ENCODE peak calls at places on chromosomes 13 and 19, in nine cellular contexts. One of them, this sample, is unnamed.

GRCh38 chr13:26591672-26592071 is 34.2 kb downstream of the WASF3 start:
- DNase-seq in fibroblast of lung: no peak
- DNase-seq in GM12864: no peak
- DNase-seq in fibroblast of the aortic adventitia: no peak
- DNase-seq in IMR-90: no peak
- DNase-seq in ovary: no peak
- DNase-seq in prostate gland: no peak
- DNase-seq in gastrocnemius medialis: no peak
- DNase-seq in BE2C: no peak
- DNase-seq in this sample: no peak

GRCh38 chr19:19911150-19911549 is 10.4 kb downstream of the ZNF93 start:
- DNase-seq in fibroblast of lung: no peak
- DNase-seq in GM12864: no peak
- DNase-seq in fibroblast of the aortic adventitia: no peak
- DNase-seq in IMR-90: peak; percentile 26
- DNase-seq in ovary: no peak
- DNase-seq in prostate gland: no peak
- DNase-seq in gastrocnemius medialis: no peak
- DNase-seq in BE2C: no peak
- DNase-seq in this sample: no peak

GRCh38 chr13:97493471-97493870 is 59.5 kb downstream of the RAP2A start:
- DNase-seq in fibroblast of lung: peak; percentile 69
- DNase-seq in GM12864: no peak
- DNase-seq in fibroblast of the aortic adventitia: no peak
- DNase-seq in IMR-90: no peak
- DNase-seq in ovary: no peak
- DNase-seq in prostate gland: no peak
- DNase-seq in gastrocnemius medialis: no peak
- DNase-seq in BE2C: no peak
- DNase-seq in this sample: no peak

GRCh38 chr19:31285744-31286143 is 63.5 kb downstream of the TSHZ3 start:
- DNase-seq in fibroblast of lung: peak; percentile 62
- DNase-seq in GM12864: no peak
- DNase-seq in fibroblast of the aortic adventitia: peak; percentile 53
- DNase-seq in IMR-90: peak; percentile 64
- DNase-seq in ovary: peak; percentile 61
- DNase-seq in prostate gland: no peak
- DNase-seq in gastrocnemius medialis: no peak
- DNase-seq in BE2C: no peak
- DNase-seq in this sample: no peak

GRCh38 chr19:19513671-19514070 is 1.7 kb downstream of the TSSK6 start:
- DNase-seq in fibroblast of lung: no peak
- DNase-seq in GM12864: no peak
- DNase-seq in fibroblast of the aortic adventitia: no peak
- DNase-seq in IMR-90: no peak
- DNase-seq in ovary: no peak
- DNase-seq in prostate gland: no peak
- DNase-seq in gastrocnemius medialis: no peak
- DNase-seq in BE2C: no peak
- DNase-seq in this sample: no peak

GRCh38 chr19:29535432-29535831 is 9.6 kb downstream of the VSTM2B start:
- DNase-seq in fibroblast of lung: no peak
- DNase-seq in GM12864: no peak
- DNase-seq in fibroblast of the aortic adventitia: no peak
- DNase-seq in IMR-90: no peak
- DNase-seq in ovary: no peak
- DNase-seq in prostate gland: no peak
- DNase-seq in gastrocnemius medialis: no peak
- DNase-seq in BE2C: no peak
- DNase-seq in this sample: no peak

GRCh38 chr13:51682691-51683090 is 98.4 kb downstream of the WDFY2 start:
- DNase-seq in fibroblast of lung: no peak
- DNase-seq in GM12864: no peak
- DNase-seq in fibroblast of the aortic adventitia: peak; percentile 25
- DNase-seq in IMR-90: peak; percentile 27
- DNase-seq in ovary: no peak
- DNase-seq in prostate gland: no peak
- DNase-seq in gastrocnemius medialis: no peak
- DNase-seq in BE2C: no peak
- DNase-seq in this sample: no peak

GRCh38 chr19:29550896-29551295 is 25.1 kb downstream of the VSTM2B start:
- DNase-seq in fibroblast of lung: no peak
- DNase-seq in GM12864: no peak
- DNase-seq in fibroblast of the aortic adventitia: no peak
- DNase-seq in IMR-90: no peak
- DNase-seq in ovary: no peak
- DNase-seq in prostate gland: no peak
- DNase-seq in gastrocnemius medialis: no peak
- DNase-seq in BE2C: no peak
- DNase-seq in this sample: no peak

GRCh38 chr13:95564948-95565347 is 12.4 kb downstream of the CLDN10 start:
- DNase-seq in fibroblast of lung: peak; percentile 57
- DNase-seq in GM12864: no peak
- DNase-seq in fibroblast of the aortic adventitia: peak; percentile 91
- DNase-seq in IMR-90: peak; percentile 34
- DNase-seq in ovary: no peak
- DNase-seq in prostate gland: no peak
- DNase-seq in gastrocnemius medialis: no peak
- DNase-seq in BE2C: no peak
- DNase-seq in this sample: no peak

GRCh38 chr19:4288091-4288777 is 9.2 kb downstream of the SHD start:
- DNase-seq in fibroblast of lung: no peak
- DNase-seq in GM12864: no peak
- DNase-seq in fibroblast of the aortic adventitia: no peak
- DNase-seq in IMR-90: no peak
- DNase-seq in ovary: no peak
- DNase-seq in prostate gland: no peak
- DNase-seq in gastrocnemius medialis: no peak
- DNase-seq in BE2C: no peak
- DNase-seq in this sample: no peak

GRCh38 chr13:95512957-95513356 is 39.6 kb upstream of the CLDN10 start:
- DNase-seq in fibroblast of lung: no peak
- DNase-seq in GM12864: no peak
- DNase-seq in fibroblast of the aortic adventitia: no peak
- DNase-seq in IMR-90: no peak
- DNase-seq in ovary: no peak
- DNase-seq in prostate gland: no peak
- DNase-seq in gastrocnemius medialis: no peak
- DNase-seq in BE2C: no peak
- DNase-seq in this sample: peak; percentile 56

GRCh38 chr13:114067381-114067885 is 65.0 kb downstream of the RASA3 start:
- DNase-seq in fibroblast of lung: peak; percentile 55
- DNase-seq in GM12864: peak; percentile 95
- DNase-seq in fibroblast of the aortic adventitia: peak; percentile 73
- DNase-seq in IMR-90: peak; percentile 68
- DNase-seq in ovary: no peak
- DNase-seq in prostate gland: no peak
- DNase-seq in gastrocnemius medialis: no peak
- DNase-seq in BE2C: no peak
- DNase-seq in this sample: no peak

GRCh38 chr19:39568604-39569003 is 28.6 kb upstream of the EID2 start:
- DNase-seq in fibroblast of lung: no peak
- DNase-seq in GM12864: no peak
- DNase-seq in fibroblast of the aortic adventitia: no peak
- DNase-seq in IMR-90: no peak
- DNase-seq in ovary: no peak
- DNase-seq in prostate gland: no peak
- DNase-seq in gastrocnemius medialis: no peak
- DNase-seq in BE2C: no peak
- DNase-seq in this sample: no peak

GRCh38 chr19:15252398-15253018 is 20.3 kb upstream of the EPHX3 start:
- DNase-seq in fibroblast of lung: peak; percentile 55
- DNase-seq in GM12864: no peak
- DNase-seq in fibroblast of the aortic adventitia: peak; percentile 46
- DNase-seq in IMR-90: peak; percentile 45
- DNase-seq in ovary: no peak
- DNase-seq in prostate gland: no peak
- DNase-seq in gastrocnemius medialis: no peak
- DNase-seq in BE2C: no peak
- DNase-seq in this sample: no peak

GRCh38 chr19:2546128-2547032 is 70.5 kb downstream of the GADD45B start:
- DNase-seq in fibroblast of lung: peak; percentile 38
- DNase-seq in GM12864: no peak
- DNase-seq in fibroblast of the aortic adventitia: no peak
- DNase-seq in IMR-90: no peak
- DNase-seq in ovary: peak; percentile 61
- DNase-seq in prostate gland: peak; percentile 45
- DNase-seq in gastrocnemius medialis: peak; percentile 78
- DNase-seq in BE2C: no peak
- DNase-seq in this sample: no peak

GRCh38 chr19:16831531-16831930 is 2.3 kb downstream of the SIN3B start:
- DNase-seq in fibroblast of lung: no peak
- DNase-seq in GM12864: no peak
- DNase-seq in fibroblast of the aortic adventitia: no peak
- DNase-seq in IMR-90: no peak
- DNase-seq in ovary: no peak
- DNase-seq in prostate gland: no peak
- DNase-seq in gastrocnemius medialis: no peak
- DNase-seq in BE2C: no peak
- DNase-seq in this sample: no peak

GRCh38 chr13:72390909-72391308 is 336.5 kb downstream of the MZT1 start:
- DNase-seq in fibroblast of lung: no peak
- DNase-seq in GM12864: no peak
- DNase-seq in fibroblast of the aortic adventitia: no peak
- DNase-seq in IMR-90: no peak
- DNase-seq in ovary: no peak
- DNase-seq in prostate gland: no peak
- DNase-seq in gastrocnemius medialis: no peak
- DNase-seq in BE2C: no peak
- DNase-seq in this sample: no peak

GRCh38 chr19:7605490-7606222 is 10.0 kb downstream of the CAMSAP3 start:
- DNase-seq in fibroblast of lung: no peak
- DNase-seq in GM12864: peak; percentile 26
- DNase-seq in fibroblast of the aortic adventitia: no peak
- DNase-seq in IMR-90: no peak
- DNase-seq in ovary: no peak
- DNase-seq in prostate gland: no peak
- DNase-seq in gastrocnemius medialis: no peak
- DNase-seq in BE2C: peak; percentile 93
- DNase-seq in this sample: no peak

GRCh38 chr19:56917998-56918397 is 77.5 kb upstream of the PEG3 start:
- DNase-seq in fibroblast of lung: no peak
- DNase-seq in GM12864: no peak
- DNase-seq in fibroblast of the aortic adventitia: no peak
- DNase-seq in IMR-90: no peak
- DNase-seq in ovary: no peak
- DNase-seq in prostate gland: no peak
- DNase-seq in gastrocnemius medialis: no peak
- DNase-seq in BE2C: no peak
- DNase-seq in this sample: peak; percentile 39

GRCh38 chr19:29881386-29881785 is 60.7 kb upstream of the URI1 start:
- DNase-seq in fibroblast of lung: no peak
- DNase-seq in GM12864: no peak
- DNase-seq in fibroblast of the aortic adventitia: peak; percentile 22
- DNase-seq in IMR-90: peak; percentile 18
- DNase-seq in ovary: no peak
- DNase-seq in prostate gland: no peak
- DNase-seq in gastrocnemius medialis: no peak
- DNase-seq in BE2C: no peak
- DNase-seq in this sample: no peak

GRCh38 chr19:17762505-17763229 is 11.4 kb downstream of the FCHO1 start:
- DNase-seq in fibroblast of lung: peak; percentile 54
- DNase-seq in GM12864: no peak
- DNase-seq in fibroblast of the aortic adventitia: peak; percentile 29
- DNase-seq in IMR-90: peak; percentile 62
- DNase-seq in ovary: no peak
- DNase-seq in prostate gland: no peak
- DNase-seq in gastrocnemius medialis: no peak
- DNase-seq in BE2C: peak; percentile 96
- DNase-seq in this sample: no peak

GRCh38 chr13:98752111-98752941 is at the start of gene SLC15A1:
- DNase-seq in fibroblast of lung: no peak
- DNase-seq in GM12864: no peak
- DNase-seq in fibroblast of the aortic adventitia: no peak
- DNase-seq in IMR-90: no peak
- DNase-seq in ovary: no peak
- DNase-seq in prostate gland: no peak
- DNase-seq in gastrocnemius medialis: no peak
- DNase-seq in BE2C: no peak
- DNase-seq in this sample: no peak

GRCh38 chr19:49849433-49850220 is 1.3 kb upstream of the PTOV1 start:
- DNase-seq in fibroblast of lung: no peak
- DNase-seq in GM12864: no peak
- DNase-seq in fibroblast of the aortic adventitia: no peak
- DNase-seq in IMR-90: no peak
- DNase-seq in ovary: no peak
- DNase-seq in prostate gland: no peak
- DNase-seq in gastrocnemius medialis: no peak
- DNase-seq in BE2C: no peak
- DNase-seq in this sample: no peak
- H3K4me3 ChIP-seq in fibroblast of lung: peak overlapping the region; percentile 84
- H3K4me3 ChIP-seq in GM12864: no peak overlapping the region
- H3K4me3 ChIP-seq in fibroblast of the aortic adventitia: peak overlapping the region; percentile 90
- H3K4me3 ChIP-seq in IMR-90: no peak overlapping the region
- H3K4me3 ChIP-seq in ovary: no peak overlapping the region
- H3K4me3 ChIP-seq in prostate gland: peak overlapping the region; percentile 91
- H3K4me3 ChIP-seq in gastrocnemius medialis: peak overlapping the region; percentile 79
- H3K4me3 ChIP-seq in BE2C: peak overlapping the region; percentile 90
- H3K4me3 ChIP-seq in this sample: peak overlapping the region; percentile 91

GRCh38 chr19:10027158-10027997 is 14.1 kb downstream of the RDH8 start:
- DNase-seq in fibroblast of lung: peak; percentile 93
- DNase-seq in GM12864: peak; percentile 44
- DNase-seq in fibroblast of the aortic adventitia: peak; percentile 91
- DNase-seq in IMR-90: peak; percentile 92
- DNase-seq in ovary: peak; percentile 98
- DNase-seq in prostate gland: peak; percentile 89
- DNase-seq in gastrocnemius medialis: peak; percentile 74
- DNase-seq in BE2C: peak; percentile 96
- DNase-seq in this sample: peak; percentile 46
- TF ChIP-seq CTCF in fibroblast of lung: peak; percentile 77
- TF ChIP-seq CTCF in GM12864: peak; percentile 96
- TF ChIP-seq CTCF in fibroblast of the aortic adventitia: peak; percentile 89
- TF ChIP-seq CTCF in IMR-90: peak; percentile 97
- TF ChIP-seq CTCF in ovary: peak; percentile 98
- TF ChIP-seq CTCF in prostate gland: peak; percentile 98
- TF ChIP-seq CTCF in gastrocnemius medialis: peak; percentile 82
- TF ChIP-seq CTCF in BE2C: peak; percentile 86
- TF ChIP-seq CTCF in this sample: peak; percentile 95

GRCh38 chr19:588758-589692 is 656 bp upstream of the HCN2 start:
- DNase-seq in fibroblast of lung: no peak
- DNase-seq in GM12864: no peak
- DNase-seq in fibroblast of the aortic adventitia: no peak
- DNase-seq in IMR-90: no peak
- DNase-seq in ovary: no peak
- DNase-seq in prostate gland: no peak
- DNase-seq in gastrocnemius medialis: no peak
- DNase-seq in BE2C: peak; percentile 46
- DNase-seq in this sample: no peak
- H3K4me3 ChIP-seq in fibroblast of lung: no peak overlapping the region
- H3K4me3 ChIP-seq in GM12864: no peak overlapping the region
- H3K4me3 ChIP-seq in fibroblast of the aortic adventitia: no peak overlapping the region
- H3K4me3 ChIP-seq in IMR-90: no peak overlapping the region
- H3K4me3 ChIP-seq in ovary: no peak overlapping the region
- H3K4me3 ChIP-seq in prostate gland: no peak overlapping the region
- H3K4me3 ChIP-seq in gastrocnemius medialis: no peak overlapping the region
- H3K4me3 ChIP-seq in BE2C: peak overlapping the region; percentile 51
- H3K4me3 ChIP-seq in this sample: peak overlapping the region; percentile 13

DNA sequence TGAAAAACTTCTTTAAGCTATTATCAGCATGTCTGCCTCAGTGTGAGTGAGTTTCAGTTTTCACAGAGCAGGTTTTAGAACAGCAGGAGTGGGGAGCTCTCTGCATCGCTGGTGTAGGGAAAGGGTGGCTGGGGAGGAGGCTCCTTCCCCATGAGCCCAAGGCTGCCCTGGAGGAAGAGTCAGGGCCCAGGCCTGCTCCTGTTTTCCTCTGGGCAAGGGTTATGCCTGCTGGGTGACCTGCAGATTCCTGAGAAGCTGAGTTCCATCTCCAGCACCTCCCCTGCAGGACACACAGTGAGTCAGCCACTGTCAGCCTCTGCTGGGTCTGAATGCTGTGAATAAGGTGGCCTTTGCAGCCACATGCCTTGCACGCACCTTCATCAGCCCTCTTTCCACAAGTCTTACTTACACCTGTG is 186.5 kb upstream of the KL start:
- DNase-seq in fibroblast of lung: peak; percentile 29
- DNase-seq in GM12864: no peak
- DNase-seq in fibroblast of the aortic adventitia: peak; percentile 17
- DNase-seq in IMR-90: peak; percentile 77
- DNase-seq in ovary: no peak
- DNase-seq in prostate gland: no peak
- DNase-seq in gastrocnemius medialis: no peak
- DNase-seq in BE2C: no peak
- DNase-seq in this sample: no peak
- TF ChIP-seq CTCF in fibroblast of lung: no peak
- TF ChIP-seq CTCF in GM12864: no peak
- TF ChIP-seq CTCF in fibroblast of the aortic adventitia: no peak
- TF ChIP-seq CTCF in IMR-90: no peak
- TF ChIP-seq CTCF in ovary: no peak
- TF ChIP-seq CTCF in prostate gland: no peak
- TF ChIP-seq CTCF in gastrocnemius medialis: no peak
- TF ChIP-seq CTCF in BE2C: no peak
- TF ChIP-seq CTCF in this sample: no peak

This sample was measured in LNCaP clone FGC.